ENCODE peak calls at places on chromosome 15, in four cellular contexts. J is breast epithelium, S is mesendoderm, T is PC-9. Y is an unnamed sample.

GRCh38 chr15:91516866-91517265 is 336.6 kb upstream of the SLCO3A1 start:
- DNase-seq in T (no peak), S (peak), J (no peak), Y (no peak)

GRCh38 chr15:60611592-60612346 is 132.8 kb upstream of the ICE2 start:
- DNase-seq in S (no peak), J (no peak), T (no peak), Y (no peak)

GRCh38 chr15:98035134-98035533 is 74.6 kb downstream of the ARRDC4 start:
- DNase-seq in T (no peak), J (no peak), S (no peak), Y (no peak)

GRCh38 chr15:57551717-57552677 is 39.7 kb upstream of the MYZAP start:
- DNase-seq in T (peak), S (peak), J (peak), Y (no peak)

GRCh38 chr15:76258460-76258859 is 52.8 kb downstream of the ETFA start:
- DNase-seq in T (no peak), S (peak), J (no peak), Y (no peak)

GRCh38 chr15:68312701-68313204 is 35.2 kb downstream of the FEM1B start:
- DNase-seq in S (no peak), J (peak), T (no peak), Y (no peak)

GRCh38 chr15:31307270-31308184 is 19.1 kb upstream of the KLF13 start:
- DNase-seq in J (no peak), T (no peak), S (no peak), Y (no peak)

GRCh38 chr15:37903932-37904493 is 30.4 kb upstream of the TMCO5A start:
- DNase-seq in J (no peak), S (no peak), T (no peak), Y (no peak)

GRCh38 chr15:86725628-86726027 is 646.0 kb downstream of the AGBL1 start:
- DNase-seq in T (no peak), S (no peak), J (no peak), Y (no peak)

GRCh38 chr15:74628199-74628598 is 12.6 kb downstream of the CLK3 start:
- DNase-seq in T (no peak), J (no peak), S (no peak), Y (no peak)
- H3K27ac ChIP-seq in T (no peak), J (no peak), S (no peak), Y (no peak)

GRCh38 chr15:50906954-50907865 is 1.3 kb upstream of the AP4E1 start:
- DNase-seq in J (no peak), T (no peak), S (no peak), Y (peak)
- H3K27ac ChIP-seq in J (peak), T (no peak), S (no peak), Y (peak)

GRCh38 chr15:92616621-92617179 is 38.9 kb downstream of the FAM174B start:
- DNase-seq in J (no peak), S (no peak), T (no peak), Y (no peak)
- H3K27ac ChIP-seq in J (peak), S (no peak), T (no peak), Y (no peak)

DNA sequence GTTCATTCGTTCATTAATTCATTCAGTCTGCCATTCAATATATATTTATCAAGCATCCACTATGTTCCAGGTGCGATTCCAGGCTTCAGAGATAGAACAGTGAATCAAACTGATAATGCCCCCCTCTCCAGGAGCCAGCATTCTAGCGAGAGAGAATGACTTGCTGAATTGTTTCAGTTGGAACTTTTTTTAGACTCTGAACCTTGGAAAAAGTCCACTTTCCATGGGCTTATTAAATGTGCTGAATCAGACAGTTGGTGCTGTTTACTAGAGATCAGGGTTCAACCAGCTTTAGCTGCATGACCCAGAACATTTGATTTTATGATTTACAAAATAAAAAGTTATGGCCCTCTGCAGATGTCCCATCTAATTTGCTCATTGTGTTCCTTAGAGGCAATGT is 213.2 kb downstream of the THSD4 start:
- DNase-seq in T (no peak), S (no peak), J (no peak), Y (no peak)
- H3K27ac ChIP-seq in T (no peak), S (no peak), J (peak), Y (no peak)

Y was measured in CD4-positive, alpha-beta memory T cell.